ENCODE peak calls at places on chromosomes 4 and X, in eight cellular contexts. Q, R, P, D, K, Y, I and X are unnamed samples.

GRCh38 chr4:1294891-1295290 is 5.2 kb downstream of the MAEA start:
- DNase-seq in Q (no peak), R (no peak), P (no peak), D (no peak), K (no peak), Y (no peak), I (no peak), X (no peak)

GRCh38 chr4:54036184-54036583 is 28.2 kb downstream of the CHIC2 start:
- DNase-seq in Q (no peak), R (peak), P (no peak), D (no peak), K (no peak), Y (no peak), I (no peak), X (no peak)

GRCh38 chr4:47945930-47946726 is 31.7 kb upstream of the NFXL1 start:
- DNase-seq in Q (no peak), R (no peak), P (no peak), D (no peak), K (no peak), Y (no peak), I (no peak), X (no peak)

GRCh38 chr4:54717694-54718093 is 59.9 kb downstream of the KIT start:
- DNase-seq in Q (no peak), R (no peak), P (no peak), D (no peak), K (no peak), Y (no peak), I (no peak), X (no peak)

GRCh38 chr4:139450586-139450985 is 3.3 kb upstream of the RAB33B start:
- DNase-seq in Q (no peak), R (no peak), P (no peak), D (no peak), K (no peak), Y (no peak), I (no peak), X (no peak)

GRCh38 chrX:107736781-107737531 is 38.6 kb downstream of the TSC22D3 start:
- DNase-seq in Q (no peak), R (no peak), P (no peak), D (peak), K (no peak), Y (no peak), I (no peak), X (no peak)

GRCh38 chr4:175422331-175422730 is 389.7 kb downstream of the GPM6A start:
- DNase-seq in Q (no peak), R (no peak), P (no peak), D (no peak), K (no peak), Y (no peak), I (no peak), X (no peak)

GRCh38 chrX:86507337-86507736 is 359.1 kb downstream of the DACH2 start:
- DNase-seq in Q (no peak), R (no peak), P (no peak), D (no peak), K (no peak), Y (no peak), I (no peak), X (no peak)

GRCh38 chr4:55124337-55125076 is 888 bp downstream of the KDR start:
- DNase-seq in Q (no peak), R (no peak), P (no peak), D (peak), K (no peak), Y (no peak), I (no peak), X (no peak)

GRCh38 chr4:128850252-128850651 is 40.8 kb downstream of the JADE1 start:
- DNase-seq in Q (no peak), R (no peak), P (no peak), D (no peak), K (no peak), Y (no peak), I (no peak), X (no peak)

GRCh38 chr4:186485621-186486062 is 69.7 kb downstream of the MTNR1A start:
- DNase-seq in Q (no peak), R (no peak), P (no peak), D (peak), K (no peak), Y (no peak), I (no peak), X (no peak)

GRCh38 chrX:11555759-11556158 is 110.0 kb downstream of the ARHGAP6 start:
- DNase-seq in Q (no peak), R (no peak), P (no peak), D (no peak), K (no peak), Y (no peak), I (no peak), X (no peak)

GRCh38 chrX:40511258-40511657 is 69.5 kb upstream of the ATP6AP2 start:
- DNase-seq in Q (no peak), R (no peak), P (no peak), D (no peak), K (no peak), Y (no peak), I (no peak), X (no peak)

GRCh38 chr4:74932832-74933561 is at the start of gene PARM1:
- DNase-seq in Q (peak), R (peak), P (peak), D (peak), K (peak), Y (peak), I (peak), X (peak)

GRCh38 chr4:99815597-99816011 is 1.0 kb upstream of the DAPP1 start:
- DNase-seq in Q (no peak), R (no peak), P (peak), D (no peak), K (no peak), Y (peak), I (peak), X (peak)

GRCh38 chrX:103565752-103566151 is 19.6 kb upstream of the TCEAL4 start:
- DNase-seq in Q (peak), R (no peak), P (no peak), D (no peak), K (no peak), Y (no peak), I (no peak), X (no peak)

GRCh38 chr4:137032242-137032641 is 500.1 kb downstream of the PCDH18 start:
- DNase-seq in Q (no peak), R (peak), P (no peak), D (no peak), K (no peak), Y (no peak), I (no peak), X (no peak)

GRCh38 chr4:2059034-2059725 is at the start of gene NAT8L:
- DNase-seq in Q (no peak), R (peak), P (no peak), D (no peak), K (no peak), Y (no peak), I (peak), X (no peak)

GRCh38 chr4:170229021-170229420 is 139.3 kb upstream of the AADAT start:
- DNase-seq in Q (no peak), R (no peak), P (no peak), D (no peak), K (no peak), Y (no peak), I (no peak), X (no peak)

GRCh38 chrX:153628665-153629064 is 18.3 kb upstream of the DUSP9 start:
- DNase-seq in Q (no peak), R (no peak), P (no peak), D (no peak), K (no peak), Y (no peak), I (no peak), X (no peak)

GRCh38 chrX:110282922-110283321 is 35.0 kb downstream of the AMMECR1 start:
- DNase-seq in Q (no peak), R (no peak), P (no peak), D (no peak), K (no peak), Y (no peak), I (no peak), X (no peak)

GRCh38 chr4:48483777-48484493 is 792 bp downstream of the SLC10A4 start:
- DNase-seq in Q (no peak), R (peak), P (no peak), D (peak), K (peak), Y (no peak), I (peak), X (no peak)

GRCh38 chr4:37735578-37735977 is 49.4 kb upstream of the RELL1 start:
- DNase-seq in Q (no peak), R (no peak), P (no peak), D (no peak), K (no peak), Y (no peak), I (no peak), X (no peak)

GRCh38 chr4:22552802-22553201 is 36.9 kb upstream of the ADGRA3 start:
- DNase-seq in Q (no peak), R (no peak), P (no peak), D (no peak), K (no peak), Y (no peak), I (no peak), X (no peak)

GRCh38 chr4:186982160-186982559 is 258.5 kb upstream of the FAT1 start:
- DNase-seq in Q (no peak), R (no peak), P (no peak), D (no peak), K (no peak), Y (no peak), I (no peak), X (no peak)

GRCh38 chr4:7463584-7464258 is 29.0 kb upstream of the PSAPL1 start:
- DNase-seq in Q (no peak), R (no peak), P (no peak), D (no peak), K (no peak), Y (no peak), I (no peak), X (no peak)

GRCh38 chrX:80486299-80486698 is 66.1 kb downstream of the TENT5D start:
- DNase-seq in Q (no peak), R (no peak), P (no peak), D (no peak), K (no peak), Y (no peak), I (no peak), X (no peak)

GRCh38 chr4:184503869-184504300 is 29.5 kb upstream of the IRF2 start:
- DNase-seq in Q (no peak), R (no peak), P (no peak), D (no peak), K (peak), Y (no peak), I (peak), X (no peak)

GRCh38 chr4:139184129-139184528 is 7.1 kb upstream of the ELF2 start:
- DNase-seq in Q (no peak), R (no peak), P (no peak), D (no peak), K (no peak), Y (no peak), I (no peak), X (no peak)

GRCh38 chrX:111568817-111569216 is 57.4 kb downstream of the SERTM2 start:
- DNase-seq in Q (no peak), R (no peak), P (no peak), D (no peak), K (no peak), Y (no peak), I (no peak), X (no peak)

GRCh38 chrX:38060331-38060878 is 54.1 kb downstream of the SYTL5 start:
- DNase-seq in Q (no peak), R (no peak), P (no peak), D (no peak), K (no peak), Y (no peak), I (no peak), X (no peak)

GRCh38 chr4:94419956-94420355 is 31.8 kb upstream of the PDLIM5 start:
- DNase-seq in Q (peak), R (peak), P (no peak), D (no peak), K (no peak), Y (no peak), I (no peak), X (no peak)

GRCh38 chr4:40238008-40238699 is 41.3 kb downstream of the RHOH start:
- DNase-seq in Q (no peak), R (no peak), P (no peak), D (no peak), K (no peak), Y (no peak), I (no peak), X (no peak)

GRCh38 chr4:121164291-121164690 is at the start of gene TNIP3:
- DNase-seq in Q (no peak), R (no peak), P (peak), D (no peak), K (no peak), Y (peak), I (no peak), X (no peak)

GRCh38 chr4:29079260-29079659 is 1640.9 kb upstream of the PCDH7 start:
- DNase-seq in Q (no peak), R (no peak), P (no peak), D (no peak), K (no peak), Y (no peak), I (no peak), X (no peak)

GRCh38 chrX:63855896-63856295 is 70.9 kb upstream of the ARHGEF9 start:
- DNase-seq in Q (no peak), R (peak), P (no peak), D (no peak), K (no peak), Y (no peak), I (no peak), X (no peak)

GRCh38 chrX:136910565-136911040 is 30.1 kb upstream of the RBMX start:
- DNase-seq in Q (no peak), R (no peak), P (no peak), D (no peak), K (no peak), Y (no peak), I (no peak), X (no peak)

GRCh38 chrX:2561461-2561860 is 60.7 kb upstream of the DHRSX start:
- DNase-seq in Q (no peak), R (no peak), P (no peak), D (no peak), K (no peak), Y (no peak), I (no peak), X (no peak)